ENCODE peak calls at places on chromosomes 16 and 17, in five cellular contexts. L is H1; H is activated naive CD4-positive, alpha-beta T cell treated with anti-CD3 and anti-CD28 coated beads, Interleukin-2, amount 10 ng/mL, durations not matched to agents 7 days and 5 days; A is esophagus squamous epithelium; C is neural crest cell. I is an unnamed sample.

GRCh38 chr17:83142619-83143018 is 63.2 kb downstream of the METRNL start:
- DNase-seq in L (no peak), H (no peak), A (no peak), C (no peak), I (no peak)

GRCh38 chr17:47808830-47809480 is 12.6 kb downstream of the OSBPL7 start:
- DNase-seq in L (no peak), H (no peak), A (no peak), C (no peak), I (no peak)

GRCh38 chr16:73015612-73016487 is 32.1 kb downstream of the ZFHX3 start:
- DNase-seq in L (no peak), H (no peak), A (no peak), C (no peak), I (no peak)

GRCh38 chr16:89257757-89258465 is 40.4 kb downstream of the ZNF778 start:
- DNase-seq in L (no peak), H (no peak), A (no peak), C (no peak), I (no peak)

GRCh38 chr17:73650617-73651200 is 6.5 kb upstream of the SDK2 start:
- DNase-seq in L (no peak), H (no peak), A (no peak), C (no peak), I (no peak)

GRCh38 chr17:75516619-75517276 is 420 bp downstream of the TSEN54 start:
- DNase-seq in L (no peak), H (peak), A (no peak), C (peak), I (peak)

GRCh38 chr17:56489980-56490379 is 103.5 kb upstream of the NOG start:
- DNase-seq in L (no peak), H (no peak), A (no peak), C (no peak), I (no peak)

GRCh38 chr16:4388275-4389021 is 16.8 kb downstream of the VASN start:
- DNase-seq in L (no peak), H (no peak), A (no peak), C (no peak), I (no peak)

GRCh38 chr16:20637247-20637646 is 60.2 kb downstream of the ACSM1 start:
- DNase-seq in L (no peak), H (no peak), A (no peak), C (no peak), I (no peak)

GRCh38 chr16:71937868-71938510 is 42.7 kb downstream of the IST1 start:
- DNase-seq in L (no peak), H (no peak), A (no peak), C (no peak), I (no peak)

GRCh38 chr16:75591001-75591852 is 25.0 kb downstream of the GABARAPL2 start:
- DNase-seq in L (no peak), H (no peak), A (no peak), C (no peak), I (peak)

GRCh38 chr17:77696151-77696719 is 262.3 kb upstream of the TNRC6C start:
- DNase-seq in L (no peak), H (no peak), A (no peak), C (peak), I (no peak)